ENCODE peak calls at places on chromosome 21, in six cellular contexts. P is IMR-90, V is neuronal stem cell, K is H1, F is trophoblast cell, C is mesenchymal stem cell. J is an unnamed sample.
A peak's percentile ranks its signal among the peaks of the same experiment; 100 is the strongest.

GRCh38 chr21:45320261-45320990 is 32.7 kb upstream of the POFUT2 start:
- DNase-seq in C (no peak), P (no peak), K (peak; percentile 43), V (no peak), F (no peak), J (no peak)

GRCh38 chr21:21712761-21713558 is 714.8 kb downstream of the NCAM2 start:
- DNase-seq in F (no peak), P (peak; percentile 62), K (no peak), V (no peak), C (peak; percentile 2), J (no peak)

GRCh38 chr21:35637431-35637830 is 422.9 kb downstream of the SETD4 start:
- DNase-seq in V (no peak), C (no peak), K (no peak), P (peak; percentile 61), F (no peak), J (no peak)

GRCh38 chr21:26068776-26069175 is 101.8 kb downstream of the APP start:
- DNase-seq in V (no peak), P (no peak), K (no peak), F (no peak), C (no peak), J (no peak)

GRCh38 chr21:21436012-21436545 is 437.9 kb downstream of the NCAM2 start:
- DNase-seq in V (no peak), P (peak; percentile 49), F (no peak), K (no peak), C (peak; percentile 14), J (no peak)

GRCh38 chr21:27532081-27532480 is 565.2 kb upstream of the ADAMTS5 start:
- DNase-seq in P (peak; percentile 63), V (no peak), F (peak; percentile 57), K (no peak), C (peak; percentile 57), J (no peak)

GRCh38 chr21:29104239-29104708 is 26.2 kb upstream of the MAP3K7CL start:
- DNase-seq in F (no peak), C (peak; percentile 10), K (no peak), V (peak; percentile 45), P (peak; percentile 30), J (no peak)

GRCh38 chr21:35664683-35665082 is 395.6 kb downstream of the SETD4 start:
- DNase-seq in F (no peak), C (no peak), K (no peak), P (peak; percentile 77), V (no peak), J (no peak)

GRCh38 chr21:27820342-27820741 is 853.5 kb upstream of the ADAMTS5 start:
- DNase-seq in V (no peak), C (no peak), F (no peak), K (no peak), P (no peak), J (no peak)

GRCh38 chr21:15121655-15122120 is 56.9 kb upstream of the NRIP1 start:
- DNase-seq in F (no peak), V (no peak), K (no peak), P (peak; percentile 47), C (peak; percentile 45), J (peak; percentile 17)

GRCh38 chr21:36134820-36135390 is at the start of gene CBR3:
- DNase-seq in C (peak; percentile 61), F (no peak), P (peak; percentile 41), K (no peak), V (no peak), J (peak; percentile 12)

GRCh38 chr21:29798840-29799239 is 141.0 kb downstream of the GRIK1 start:
- DNase-seq in F (peak; percentile 39), V (no peak), C (no peak), P (no peak), K (no peak), J (peak; percentile 89)

GRCh38 chr21:14945176-14945575 is 119.6 kb downstream of the NRIP1 start:
- DNase-seq in P (no peak), V (no peak), F (no peak), C (no peak), K (no peak), J (no peak)

GRCh38 chr21:25970254-25970930 is 200.2 kb downstream of the APP start:
- DNase-seq in V (no peak), C (no peak), F (no peak), K (no peak), P (no peak), J (no peak)

GRCh38 chr21:45253180-45253579 is 34.5 kb downstream of the POFUT2 start:
- DNase-seq in K (peak; percentile 43), C (peak; percentile 57), V (no peak), F (no peak), P (peak; percentile 39), J (peak; percentile 25)

GRCh38 chr21:39238275-39238674 is 55.0 kb upstream of the PSMG1 start:
- DNase-seq in V (no peak), K (no peak), P (no peak), C (no peak), F (no peak), J (no peak)

GRCh38 chr21:39087238-39087975 is 95.8 kb downstream of the PSMG1 start:
- DNase-seq in C (no peak), P (no peak), K (no peak), F (no peak), V (peak; percentile 12), J (no peak)

GRCh38 chr21:34536311-34536710 is 24.3 kb upstream of the KCNE1 start:
- DNase-seq in C (peak; percentile 82), V (no peak), P (no peak), F (peak; percentile 62), K (no peak), J (peak; percentile 35)

GRCh38 chr21:34534522-34534921 is 22.5 kb upstream of the KCNE1 start:
- DNase-seq in C (no peak), F (no peak), K (no peak), V (no peak), P (no peak), J (no peak)

GRCh38 chr21:34535886-34536285 is 23.9 kb upstream of the KCNE1 start:
- DNase-seq in F (peak; percentile 71), V (no peak), K (no peak), C (no peak), P (no peak), J (no peak)

GRCh38 chr21:34531399-34531798 is 19.4 kb upstream of the KCNE1 start:
- DNase-seq in P (no peak), V (no peak), C (no peak), F (no peak), K (no peak), J (no peak)

DNA sequence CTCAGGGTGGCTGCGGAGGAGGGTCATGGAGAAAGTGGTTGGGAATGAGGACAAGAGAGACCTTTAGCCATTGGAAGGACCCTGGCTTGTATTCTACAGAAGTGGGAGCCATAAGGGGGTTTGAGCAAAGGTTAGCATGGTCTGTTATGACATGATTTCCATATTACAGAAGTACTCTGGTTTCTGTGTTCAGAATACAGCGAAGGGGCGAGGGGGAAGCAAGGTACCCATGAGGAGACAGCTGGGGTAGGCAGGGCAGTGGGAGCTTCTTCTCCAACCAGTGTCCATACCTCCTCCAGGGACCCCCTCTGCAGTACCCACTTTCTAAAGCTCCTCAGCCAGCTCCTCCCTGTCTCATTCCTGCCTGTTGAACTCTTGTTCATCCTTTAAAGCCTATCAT is 21.9 kb upstream of the KCNE1 start:
- DNase-seq in P (no peak), F (no peak), V (no peak), C (no peak), K (no peak), J (no peak)
- H4K8ac ChIP-seq in P (no peak overlapping the region), F (no peak overlapping the region), V (no peak overlapping the region), C (no peak overlapping the region), K (no peak overlapping the region), J (no peak overlapping the region)

GRCh38 chr21:31553926-31554325 is 105.6 kb upstream of the SOD1 start:
- DNase-seq in V (no peak), P (no peak), F (no peak), C (no peak), K (no peak), J (peak; percentile 43)

GRCh38 chr21:31550070-31550469 is 109.4 kb upstream of the SOD1 start:
- DNase-seq in K (no peak), C (no peak), V (no peak), P (no peak), F (no peak), J (no peak)

GRCh38 chr21:31554511-31555022 is 104.9 kb upstream of the SOD1 start:
- DNase-seq in C (peak; percentile 55), K (no peak), P (peak; percentile 5), V (peak; percentile 57), F (peak; percentile 59), J (peak; percentile 90)

GRCh38 chr21:31553461-31553860 is 106.0 kb upstream of the SOD1 start:
- DNase-seq in F (peak; percentile 62), C (no peak), P (no peak), K (no peak), V (no peak), J (no peak)

DNA sequence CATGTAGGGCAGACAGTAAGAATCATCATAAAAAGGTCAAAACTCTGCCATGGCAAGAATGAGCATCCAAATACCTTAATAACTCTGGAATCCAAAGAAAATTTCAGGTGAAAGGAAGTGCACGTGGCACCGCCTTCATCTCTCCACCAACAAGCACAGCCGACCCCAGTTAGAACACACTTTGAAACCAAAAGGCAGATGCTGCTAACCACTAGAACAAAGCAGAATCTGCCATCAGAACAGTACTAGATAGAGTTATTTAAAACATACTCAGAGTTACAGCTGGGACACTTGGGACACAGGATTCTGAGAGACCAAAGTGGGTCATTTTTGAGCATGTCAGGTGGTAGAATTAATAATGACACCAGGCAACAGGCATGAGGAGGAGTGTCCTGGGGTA is 106.7 kb upstream of the SOD1 start:
- DNase-seq in F (no peak), P (no peak), C (no peak), V (no peak), K (no peak), J (no peak)
- H3K4me3 ChIP-seq in F (no peak overlapping the region), P (no peak overlapping the region), C (no peak overlapping the region), V (no peak overlapping the region), K (no peak overlapping the region), J (no peak overlapping the region)

GRCh38 chr21:32015740-32016139 is 142.9 kb downstream of the HUNK start:
- DNase-seq in C (no peak), V (no peak), P (no peak), F (no peak), K (no peak), J (no peak)

GRCh38 chr21:32018381-32018780 is 145.6 kb downstream of the HUNK start:
- DNase-seq in C (no peak), P (no peak), F (no peak), K (no peak), V (no peak), J (no peak)

GRCh38 chr21:32022141-32022540 is 149.3 kb downstream of the HUNK start:
- DNase-seq in P (no peak), V (no peak), F (no peak), K (no peak), C (no peak), J (no peak)

GRCh38 chr21:32021319-32022027 is 148.7 kb downstream of the HUNK start:
- DNase-seq in F (no peak), C (no peak), P (no peak), V (no peak), K (no peak), J (no peak)

DNA sequence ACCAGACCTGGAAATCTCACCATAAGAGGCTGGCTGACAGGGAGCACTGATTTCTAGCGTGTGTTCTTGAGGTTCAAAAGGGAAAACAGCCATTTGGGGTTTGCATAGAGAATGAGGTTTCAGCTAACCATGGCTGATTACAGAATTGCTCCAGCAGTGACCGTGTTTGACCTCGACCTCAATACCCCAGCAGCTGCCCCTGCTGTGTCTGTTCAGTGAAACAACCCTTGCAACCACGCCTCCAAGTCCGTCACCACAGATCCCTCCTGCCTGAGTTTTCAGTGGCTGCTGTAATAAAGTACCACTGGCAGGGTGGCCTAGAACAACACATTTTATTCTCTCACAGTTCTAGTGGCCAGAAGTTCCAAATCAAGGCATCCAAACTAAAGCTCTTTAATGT is 147.7 kb downstream of the HUNK start:
- DNase-seq in K (no peak), V (no peak), F (no peak), C (no peak), P (no peak), J (no peak)
- H4K8ac ChIP-seq in K (no peak overlapping the region), V (no peak overlapping the region), F (no peak overlapping the region), C (no peak overlapping the region), P (no peak overlapping the region), J (no peak overlapping the region)

GRCh38 chr21:33299181-33299752 is 25.5 kb upstream of the IFNAR1 start:
- DNase-seq in K (no peak), P (no peak), V (no peak), F (no peak), C (no peak), J (peak; percentile 22)
- H3K4me3 ChIP-seq in K (no peak overlapping the region), P (no peak overlapping the region), V (no peak overlapping the region), F (no peak overlapping the region), C (no peak overlapping the region), J (no peak overlapping the region)

J was measured in mesendoderm.